ENCODE peak calls at places on chromosomes 3 and 15, in five cellular contexts. W, M, Z, S and T are unnamed samples.

GRCh38 chr15:73941871-73942635 is 15.8 kb downstream of the LOXL1 start:
- DNase-seq in M (peak), W (no peak), Z (no peak), S (no peak), T (no peak)

GRCh38 chr3:137020315-137020714 is 62.5 kb downstream of the IL20RB start:
- DNase-seq in W (no peak), S (no peak), M (no peak), Z (no peak), T (no peak)

GRCh38 chr3:42683875-42684593 is 1.3 kb upstream of the KLHL40 start:
- DNase-seq in W (no peak), M (peak), Z (peak), S (no peak), T (peak)

GRCh38 chr15:43877371-43877770 is 50.6 kb downstream of the WDR76 start:
- DNase-seq in Z (no peak), S (no peak), W (no peak), M (no peak), T (no peak)

GRCh38 chr15:45719490-45719889 is 84.7 kb downstream of the SQOR start:
- DNase-seq in W (no peak), Z (no peak), M (no peak), S (no peak), T (no peak)

GRCh38 chr3:115580566-115580965 is 42.7 kb upstream of the GAP43 start:
- DNase-seq in S (no peak), Z (no peak), M (no peak), W (no peak), T (no peak)

GRCh38 chr3:63968612-63969350 is 54.5 kb downstream of the PSMD6 start:
- DNase-seq in W (no peak), S (no peak), Z (no peak), M (no peak), T (no peak)

GRCh38 chr3:67635257-67635656 is 19.2 kb downstream of the SUCLG2 start:
- DNase-seq in M (no peak), S (no peak), Z (peak), W (no peak), T (no peak)

GRCh38 chr3:194995334-194995733 is 275.6 kb downstream of the XXYLT1 start:
- DNase-seq in Z (no peak), W (no peak), S (no peak), M (no peak), T (no peak)

GRCh38 chr3:42070089-42070885 is 20.9 kb upstream of the TRAK1 start:
- DNase-seq in M (no peak), S (no peak), W (no peak), Z (no peak), T (no peak)